ENCODE peak calls at places on chromosome 11, in five cellular contexts. One of them, this sample, is unnamed.

GRCh38 chr11:90722552-90723190 is 499.8 kb upstream of the CHORDC1 start:
- DNase-seq in iPS DF 6.9: no peak
- DNase-seq in RWPE1: no peak
- DNase-seq in body of pancreas: no peak
- DNase-seq in hepatocyte: no peak
- DNase-seq in this sample: no peak

GRCh38 chr11:112167145-112167544 is at the start of gene TEX12:
- DNase-seq in body of pancreas: no peak
- DNase-seq in RWPE1: no peak
- DNase-seq in iPS DF 6.9: no peak
- DNase-seq in hepatocyte: no peak
- DNase-seq in this sample: no peak

GRCh38 chr11:128956401-128957203 is 13.9 kb upstream of the TP53AIP1 start:
- DNase-seq in RWPE1: peak
- DNase-seq in body of pancreas: peak
- DNase-seq in hepatocyte: peak
- DNase-seq in iPS DF 6.9: peak
- DNase-seq in this sample: no peak

GRCh38 chr11:95092549-95093324 is 3.1 kb downstream of the ENDOD1 start:
- DNase-seq in RWPE1: peak
- DNase-seq in hepatocyte: peak
- DNase-seq in body of pancreas: no peak
- DNase-seq in iPS DF 6.9: no peak
- DNase-seq in this sample: no peak

GRCh38 chr11:57484141-57484710 is 23.9 kb downstream of the RTN4RL2 start:
- DNase-seq in RWPE1: no peak
- DNase-seq in iPS DF 6.9: no peak
- DNase-seq in body of pancreas: no peak
- DNase-seq in hepatocyte: no peak
- DNase-seq in this sample: no peak

GRCh38 chr11:117824571-117825537 is at the start of gene FXYD2:
- DNase-seq in iPS DF 6.9: no peak
- DNase-seq in body of pancreas: peak
- DNase-seq in hepatocyte: no peak
- DNase-seq in RWPE1: no peak
- DNase-seq in this sample: no peak

GRCh38 chr11:118200901-118201680 is 23.7 kb downstream of the JAML start:
- DNase-seq in hepatocyte: no peak
- DNase-seq in iPS DF 6.9: no peak
- DNase-seq in body of pancreas: no peak
- DNase-seq in RWPE1: no peak
- DNase-seq in this sample: no peak

GRCh38 chr11:45247433-45247832 is 38.7 kb downstream of the SYT13 start:
- DNase-seq in body of pancreas: no peak
- DNase-seq in RWPE1: no peak
- DNase-seq in iPS DF 6.9: no peak
- DNase-seq in hepatocyte: no peak
- DNase-seq in this sample: no peak

GRCh38 chr11:96309001-96309642 is 33.9 kb downstream of the MAML2 start:
- DNase-seq in RWPE1: no peak
- DNase-seq in iPS DF 6.9: no peak
- DNase-seq in body of pancreas: no peak
- DNase-seq in hepatocyte: no peak
- DNase-seq in this sample: no peak

DNA sequence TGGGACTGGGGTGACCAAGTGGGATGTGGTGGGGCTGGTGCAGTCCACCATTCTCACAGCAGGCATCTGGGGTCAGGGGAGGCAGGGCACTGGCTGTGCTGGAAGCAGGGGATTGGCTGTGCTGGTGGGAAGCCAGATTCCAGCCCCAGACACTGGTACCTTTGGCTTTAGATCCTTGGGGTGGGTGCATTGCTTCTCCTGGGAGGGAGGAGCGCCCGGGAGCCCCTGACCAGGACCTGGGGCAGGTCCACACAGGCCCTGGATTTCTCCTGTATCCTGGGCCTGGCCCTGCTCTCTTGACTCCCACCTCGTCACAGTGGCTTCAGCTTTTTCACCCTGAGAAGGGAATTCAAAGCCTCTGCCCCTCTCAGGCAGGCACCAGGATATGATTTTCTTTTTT is 38.5 kb downstream of the ST3GAL4 start:
- DNase-seq in RWPE1: no peak
- DNase-seq in iPS DF 6.9: no peak
- DNase-seq in hepatocyte: no peak
- DNase-seq in body of pancreas: no peak
- DNase-seq in this sample: no peak
- H3K27ac ChIP-seq in RWPE1: peak
- H3K27ac ChIP-seq in iPS DF 6.9: no peak
- H3K27ac ChIP-seq in hepatocyte: no peak
- H3K27ac ChIP-seq in body of pancreas: no peak
- H3K27ac ChIP-seq in this sample: no peak

GRCh38 chr11:76185931-76186401 is 20.3 kb downstream of the WNT11 start:
- DNase-seq in iPS DF 6.9: no peak
- DNase-seq in body of pancreas: no peak
- DNase-seq in hepatocyte: peak
- DNase-seq in RWPE1: no peak
- DNase-seq in this sample: no peak

GRCh38 chr11:76184551-76184993 is 21.7 kb downstream of the WNT11 start:
- DNase-seq in body of pancreas: no peak
- DNase-seq in iPS DF 6.9: no peak
- DNase-seq in RWPE1: no peak
- DNase-seq in hepatocyte: no peak
- DNase-seq in this sample: no peak

GRCh38 chr11:76186776-76187279 is 19.5 kb downstream of the WNT11 start:
- DNase-seq in hepatocyte: no peak
- DNase-seq in body of pancreas: no peak
- DNase-seq in iPS DF 6.9: no peak
- DNase-seq in RWPE1: no peak
- DNase-seq in this sample: no peak

GRCh38 chr11:76188873-76189272 is 17.4 kb downstream of the WNT11 start:
- DNase-seq in iPS DF 6.9: no peak
- DNase-seq in RWPE1: no peak
- DNase-seq in hepatocyte: no peak
- DNase-seq in body of pancreas: no peak
- DNase-seq in this sample: no peak

GRCh38 chr11:76185511-76185910 is 20.8 kb downstream of the WNT11 start:
- DNase-seq in iPS DF 6.9: no peak
- DNase-seq in hepatocyte: no peak
- DNase-seq in body of pancreas: no peak
- DNase-seq in RWPE1: no peak
- DNase-seq in this sample: no peak
- H3K27ac ChIP-seq in iPS DF 6.9: no peak
- H3K27ac ChIP-seq in hepatocyte: peak
- H3K27ac ChIP-seq in body of pancreas: no peak
- H3K27ac ChIP-seq in RWPE1: no peak
- H3K27ac ChIP-seq in this sample: no peak

DNA sequence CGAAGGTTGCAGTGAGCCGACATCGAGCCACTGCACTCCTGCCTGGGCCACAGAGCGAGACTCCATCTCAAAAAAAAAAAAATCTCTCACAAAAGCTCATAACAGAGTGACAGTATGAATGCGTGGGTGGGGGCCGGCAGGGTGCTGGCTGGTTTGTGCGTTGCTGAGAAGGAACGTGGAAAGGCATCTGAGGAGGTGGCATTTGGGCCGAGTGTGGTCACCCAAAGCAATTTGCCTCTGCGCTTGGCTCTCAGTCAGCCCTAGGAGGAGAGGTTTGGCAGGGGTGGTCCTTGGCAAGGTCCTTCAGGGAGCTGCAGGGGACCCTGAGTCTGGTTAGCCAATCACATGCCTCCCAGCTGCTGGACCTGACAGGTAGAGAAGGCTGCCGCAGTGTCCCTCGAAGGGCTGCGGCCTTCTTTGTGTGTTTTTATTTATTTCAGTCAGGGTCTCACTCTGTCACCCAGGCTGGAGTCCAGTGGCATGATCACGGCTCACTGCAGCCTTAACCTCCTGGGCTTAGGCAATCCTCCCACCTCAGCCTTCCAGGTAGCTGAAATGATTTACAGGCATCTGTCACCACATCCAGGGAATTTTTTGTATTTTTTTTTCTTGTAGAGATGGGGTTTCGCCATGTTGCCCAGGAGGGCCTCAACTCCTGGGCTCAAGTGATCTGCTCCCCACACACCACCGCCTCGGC is 23.5 kb upstream of the OSBPL5 start:
- DNase-seq in iPS DF 6.9: no peak
- DNase-seq in RWPE1: no peak
- DNase-seq in hepatocyte: no peak
- DNase-seq in body of pancreas: no peak
- DNase-seq in this sample: no peak
- H3K27ac ChIP-seq in iPS DF 6.9: no peak
- H3K27ac ChIP-seq in RWPE1: no peak
- H3K27ac ChIP-seq in hepatocyte: no peak
- H3K27ac ChIP-seq in body of pancreas: no peak
- H3K27ac ChIP-seq in this sample: no peak

GRCh38 chr11:11937433-11937832 is 71.0 kb downstream of the DKK3 start:
- DNase-seq in body of pancreas: no peak
- DNase-seq in iPS DF 6.9: no peak
- DNase-seq in hepatocyte: no peak
- DNase-seq in RWPE1: no peak
- DNase-seq in this sample: no peak

GRCh38 chr11:11929920-11930319 is 78.5 kb downstream of the DKK3 start:
- DNase-seq in hepatocyte: no peak
- DNase-seq in iPS DF 6.9: no peak
- DNase-seq in RWPE1: no peak
- DNase-seq in body of pancreas: no peak
- DNase-seq in this sample: no peak

DNA sequence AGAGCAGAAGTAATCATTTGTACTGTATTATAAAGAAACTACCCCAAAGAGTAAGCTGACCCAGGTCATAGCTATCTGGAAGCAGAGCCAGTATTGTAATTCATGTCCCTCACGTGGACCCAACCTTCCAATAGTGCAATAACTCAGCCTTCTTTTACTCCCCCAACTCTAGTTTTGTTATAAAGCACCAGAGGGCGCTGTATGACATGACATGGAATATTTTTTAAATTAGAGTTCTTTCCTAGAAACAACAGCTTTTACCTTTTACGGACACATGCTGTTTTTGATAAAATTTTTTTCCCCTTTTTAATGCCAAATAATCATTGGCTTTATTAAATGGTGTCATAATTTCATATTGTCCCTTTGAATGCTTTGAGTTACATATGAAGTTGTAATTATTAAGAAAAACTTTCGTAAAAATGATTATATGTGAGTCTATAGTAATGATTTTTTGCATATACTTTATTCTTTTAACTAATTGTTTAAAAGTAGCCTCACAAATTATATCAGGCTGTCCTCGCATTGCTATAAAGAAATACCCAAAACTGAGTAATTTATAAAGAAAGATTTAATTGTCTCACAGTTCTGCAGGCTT is 76.9 kb downstream of the DKK3 start:
- DNase-seq in RWPE1: peak
- DNase-seq in hepatocyte: peak
- DNase-seq in body of pancreas: no peak
- DNase-seq in iPS DF 6.9: no peak
- DNase-seq in this sample: no peak
- H3K27ac ChIP-seq in RWPE1: no peak
- H3K27ac ChIP-seq in hepatocyte: no peak
- H3K27ac ChIP-seq in body of pancreas: no peak
- H3K27ac ChIP-seq in iPS DF 6.9: no peak
- H3K27ac ChIP-seq in this sample: no peak

GRCh38 chr11:59553323-59553722 is 42.0 kb downstream of the OR4D9 start:
- DNase-seq in RWPE1: no peak
- DNase-seq in iPS DF 6.9: no peak
- DNase-seq in body of pancreas: no peak
- DNase-seq in hepatocyte: no peak
- DNase-seq in this sample: no peak

GRCh38 chr11:59550842-59551650 is 39.7 kb downstream of the OR4D9 start:
- DNase-seq in hepatocyte: peak
- DNase-seq in RWPE1: peak
- DNase-seq in iPS DF 6.9: no peak
- DNase-seq in body of pancreas: peak
- DNase-seq in this sample: peak

GRCh38 chr11:59552844-59553243 is 41.5 kb downstream of the OR4D9 start:
- DNase-seq in iPS DF 6.9: no peak
- DNase-seq in RWPE1: no peak
- DNase-seq in hepatocyte: no peak
- DNase-seq in body of pancreas: no peak
- DNase-seq in this sample: no peak

GRCh38 chr11:59550368-59550841 is 39.1 kb downstream of the OR4D9 start:
- DNase-seq in body of pancreas: peak
- DNase-seq in hepatocyte: peak
- DNase-seq in RWPE1: peak
- DNase-seq in iPS DF 6.9: no peak
- DNase-seq in this sample: peak

DNA sequence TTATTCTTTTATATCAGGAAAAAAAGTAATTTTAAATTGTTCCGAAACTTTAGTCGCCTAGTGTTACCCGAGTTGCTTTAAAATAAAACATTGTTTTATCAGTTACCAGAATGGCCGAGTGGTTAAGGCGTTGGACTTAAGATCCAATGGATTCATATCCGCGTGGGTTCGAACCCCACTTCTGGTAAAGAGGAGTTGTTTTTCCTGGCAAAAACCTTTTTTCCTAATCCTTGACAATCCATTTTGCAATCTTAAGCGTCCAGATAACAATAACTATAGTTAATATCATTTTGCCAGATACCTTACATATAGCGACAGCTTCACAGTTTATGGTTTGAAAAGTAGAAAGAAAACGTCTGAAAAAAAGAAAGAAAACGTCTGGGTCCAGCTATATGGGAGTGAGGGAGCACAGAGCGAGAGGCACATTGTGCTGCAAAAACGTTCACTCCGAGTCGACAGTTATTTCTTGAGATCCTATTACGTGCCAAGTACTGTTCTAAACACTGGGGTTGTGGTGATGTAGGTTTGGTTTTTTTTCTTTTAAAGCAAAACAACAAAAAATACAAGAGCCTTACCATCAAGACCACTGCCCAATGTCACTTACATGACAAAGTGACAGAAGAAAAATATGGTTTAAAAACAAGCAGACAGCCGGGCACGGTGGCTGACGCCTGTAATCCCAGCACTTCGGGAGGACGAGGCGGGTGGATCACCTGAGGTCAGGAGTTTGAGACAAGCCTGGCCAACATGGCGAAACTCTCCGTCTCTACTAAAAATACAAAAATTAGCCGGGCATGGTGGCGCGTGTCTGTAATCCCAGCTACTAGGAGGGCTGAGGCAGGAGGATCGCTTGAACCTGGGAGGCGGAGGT is 40.5 kb downstream of the OR4D9 start:
- DNase-seq in RWPE1: no peak
- DNase-seq in body of pancreas: peak
- DNase-seq in iPS DF 6.9: no peak
- DNase-seq in hepatocyte: peak
- DNase-seq in this sample: no peak
- H3K27ac ChIP-seq in RWPE1: no peak
- H3K27ac ChIP-seq in body of pancreas: peak
- H3K27ac ChIP-seq in iPS DF 6.9: no peak
- H3K27ac ChIP-seq in hepatocyte: peak
- H3K27ac ChIP-seq in this sample: no peak

This sample was measured in H1.